ENCODE peak calls at places on chromosomes 12 and 14, in ten cellular contexts. S is stomach; A is Jurkat, Clone E6-1; U is lung microvascular endothelial cell; D is activated T-cell treated with anti-CD3 and anti-CD28 coated beads for 24 hours; G is EL; T is AG08396; V is T-helper 2 cell; X is HFF-Myc; Y is anterior cingulate cortex. K is an unnamed sample.

GRCh38 chr14:31897581-31898186 is 179.4 kb upstream of the ARHGAP5 start:
- DNase-seq in S (no peak), X (no peak), G (no peak), T (no peak), D (no peak), V (no peak), Y (no peak), U (no peak), A (no peak), K (no peak)

GRCh38 chr12:86730233-86730632 is 474.0 kb upstream of the MGAT4C start:
- DNase-seq in G (no peak), X (no peak), V (no peak), A (no peak), U (no peak), Y (no peak), T (no peak), D (no peak), S (no peak), K (no peak)

GRCh38 chr12:68240975-68241374 is 12.4 kb downstream of the IL22 start:
- DNase-seq in X (no peak), Y (no peak), S (no peak), T (peak; percentile 23), A (peak; percentile 73), V (no peak), D (peak; percentile 44), U (peak; percentile 57), G (peak; percentile 65), K (no peak)

GRCh38 chr12:100926669-100927248 is 132.2 kb downstream of the ANO4 start:
- DNase-seq in V (no peak), X (peak; percentile 7), U (no peak), G (peak; percentile 30), Y (no peak), A (no peak), S (no peak), T (no peak), D (no peak), K (no peak)

GRCh38 chr12:110234197-110235154 is 46.6 kb upstream of the ATP2A2 start:
- DNase-seq in Y (no peak), U (peak; percentile 15), S (no peak), X (no peak), A (no peak), T (no peak), V (no peak), G (no peak), D (no peak), K (no peak)

GRCh38 chr12:121513464-121514183 is 67.2 kb downstream of the KDM2B start:
- DNase-seq in S (peak; percentile 49), G (peak; percentile 22), V (no peak), T (no peak), D (no peak), X (no peak), Y (no peak), U (no peak), A (no peak), K (peak; percentile 93)

GRCh38 chr12:52010152-52010622 is 3.4 kb downstream of the TAMALIN start:
- DNase-seq in D (no peak), S (peak; percentile 38), Y (peak; percentile 41), X (peak; percentile 36), V (no peak), A (no peak), U (peak; percentile 97), G (peak; percentile 48), T (peak; percentile 89), K (no peak)

GRCh38 chr14:90556050-90556477 is 159.2 kb downstream of the CALM1 start:
- DNase-seq in A (no peak), D (no peak), S (peak; percentile 57), G (no peak), T (no peak), Y (no peak), U (no peak), X (no peak), V (no peak), K (peak; percentile 79)

GRCh38 chr12:93292213-93292612 is 85.5 kb upstream of the NUDT4 start:
- DNase-seq in T (no peak), V (no peak), U (no peak), G (no peak), X (no peak), D (no peak), S (no peak), A (no peak), Y (no peak), K (no peak)

GRCh38 chr14:100246809-100247428 is 8.0 kb downstream of the YY1 start:
- DNase-seq in S (no peak), D (no peak), Y (no peak), G (peak; percentile 67), T (peak; percentile 27), U (peak; percentile 54), V (no peak), A (peak; percentile 56), X (no peak), K (peak; percentile 68)

GRCh38 chr14:61601923-61602732 is 93.2 kb upstream of the HIF1A start:
- DNase-seq in T (no peak), U (no peak), V (no peak), A (no peak), X (no peak), S (no peak), D (no peak), Y (no peak), G (no peak), K (no peak)

GRCh38 chr12:74144396-74144795 is 393.2 kb upstream of the ATXN7L3B start:
- DNase-seq in S (no peak), T (no peak), V (no peak), G (no peak), D (no peak), U (no peak), A (no peak), X (no peak), Y (no peak), K (no peak)

GRCh38 chr12:123478762-123479161 is 20.8 kb downstream of the SNRNP35 start:
- DNase-seq in A (no peak), S (no peak), G (peak; percentile 23), U (peak; percentile 92), X (no peak), D (no peak), Y (peak; percentile 56), T (peak; percentile 50), V (no peak), K (no peak)

GRCh38 chr12:130872179-130873096 is 572 bp downstream of the RAN start:
- DNase-seq in A (no peak), S (peak; percentile 38), X (no peak), Y (no peak), D (peak; percentile 27), U (peak; percentile 53), T (peak; percentile 72), V (peak; percentile 19), G (peak; percentile 29), K (peak; percentile 66)

K was measured in cerebellum.